ENCODE peak calls at places on chromosomes 5 and 9, in eight cellular contexts. One of them, this sample, is unnamed.

GRCh38 chr9:75918154-75918553 is 27.7 kb downstream of the PCSK5 start:
- DNase-seq in SK-N-SH: no peak
- DNase-seq in lung: no peak
- DNase-seq in SJSA1: no peak
- DNase-seq in heart right ventricle: no peak
- DNase-seq in GM23248: no peak
- DNase-seq in HCT116: peak; percentile 76
- DNase-seq in effector memory CD4-positive, alpha-beta T cell: no peak
- DNase-seq in this sample: no peak

GRCh38 chr9:131511880-131512279 is 9.2 kb downstream of the POMT1 start:
- DNase-seq in lung: no peak
- DNase-seq in heart right ventricle: no peak
- DNase-seq in SK-N-SH: no peak
- DNase-seq in effector memory CD4-positive, alpha-beta T cell: no peak
- DNase-seq in GM23248: no peak
- DNase-seq in HCT116: no peak
- DNase-seq in SJSA1: no peak
- DNase-seq in this sample: no peak

GRCh38 chr5:148910686-148911361 is 84.4 kb downstream of the ADRB2 start:
- DNase-seq in SK-N-SH: no peak
- DNase-seq in GM23248: peak; percentile 54
- DNase-seq in effector memory CD4-positive, alpha-beta T cell: no peak
- DNase-seq in lung: peak; percentile 58
- DNase-seq in HCT116: peak; percentile 38
- DNase-seq in heart right ventricle: no peak
- DNase-seq in SJSA1: peak; percentile 99
- DNase-seq in this sample: no peak

GRCh38 chr9:97315550-97315949 is 8.1 kb downstream of the CCDC180 start:
- DNase-seq in HCT116: no peak
- DNase-seq in effector memory CD4-positive, alpha-beta T cell: no peak
- DNase-seq in heart right ventricle: no peak
- DNase-seq in SK-N-SH: no peak
- DNase-seq in lung: no peak
- DNase-seq in GM23248: peak; percentile 81
- DNase-seq in SJSA1: no peak
- DNase-seq in this sample: peak; percentile 7

GRCh38 chr5:150587830-150588494 is 52.5 kb upstream of the SYNPO start:
- DNase-seq in heart right ventricle: no peak
- DNase-seq in SK-N-SH: no peak
- DNase-seq in effector memory CD4-positive, alpha-beta T cell: no peak
- DNase-seq in lung: no peak
- DNase-seq in SJSA1: no peak
- DNase-seq in HCT116: no peak
- DNase-seq in GM23248: peak; percentile 39
- DNase-seq in this sample: no peak

GRCh38 chr9:34513567-34514214 is 9.1 kb downstream of the ENHO start:
- DNase-seq in SK-N-SH: no peak
- DNase-seq in SJSA1: no peak
- DNase-seq in lung: no peak
- DNase-seq in effector memory CD4-positive, alpha-beta T cell: no peak
- DNase-seq in GM23248: peak; percentile 43
- DNase-seq in heart right ventricle: no peak
- DNase-seq in HCT116: no peak
- DNase-seq in this sample: peak; percentile 84

GRCh38 chr5:180910735-180911134 is 11.8 kb downstream of the BTNL8 start:
- DNase-seq in HCT116: no peak
- DNase-seq in effector memory CD4-positive, alpha-beta T cell: no peak
- DNase-seq in SJSA1: no peak
- DNase-seq in GM23248: peak; percentile 4
- DNase-seq in SK-N-SH: no peak
- DNase-seq in heart right ventricle: no peak
- DNase-seq in lung: no peak
- DNase-seq in this sample: no peak

GRCh38 chr5:82858453-82859043 is 218.6 kb downstream of the TMEM167A start:
- DNase-seq in lung: no peak
- DNase-seq in GM23248: no peak
- DNase-seq in heart right ventricle: no peak
- DNase-seq in HCT116: no peak
- DNase-seq in effector memory CD4-positive, alpha-beta T cell: no peak
- DNase-seq in SK-N-SH: no peak
- DNase-seq in SJSA1: no peak
- DNase-seq in this sample: no peak

GRCh38 chr9:112050544-112051475 is 124.3 kb downstream of the SUSD1 start:
- DNase-seq in SK-N-SH: no peak
- DNase-seq in GM23248: peak; percentile 90
- DNase-seq in heart right ventricle: peak; percentile 61
- DNase-seq in lung: no peak
- DNase-seq in effector memory CD4-positive, alpha-beta T cell: no peak
- DNase-seq in HCT116: no peak
- DNase-seq in SJSA1: peak; percentile 73
- DNase-seq in this sample: no peak

GRCh38 chr5:135016926-135017325 is 17.1 kb downstream of the PITX1 start:
- DNase-seq in SK-N-SH: no peak
- DNase-seq in lung: no peak
- DNase-seq in GM23248: no peak
- DNase-seq in heart right ventricle: no peak
- DNase-seq in effector memory CD4-positive, alpha-beta T cell: no peak
- DNase-seq in SJSA1: peak; percentile 42
- DNase-seq in HCT116: no peak
- DNase-seq in this sample: no peak

GRCh38 chr9:124206391-124206790 is 51.4 kb upstream of the NEK6 start:
- DNase-seq in SJSA1: no peak
- DNase-seq in effector memory CD4-positive, alpha-beta T cell: no peak
- DNase-seq in heart right ventricle: no peak
- DNase-seq in lung: no peak
- DNase-seq in HCT116: no peak
- DNase-seq in SK-N-SH: no peak
- DNase-seq in GM23248: no peak
- DNase-seq in this sample: no peak

DNA sequence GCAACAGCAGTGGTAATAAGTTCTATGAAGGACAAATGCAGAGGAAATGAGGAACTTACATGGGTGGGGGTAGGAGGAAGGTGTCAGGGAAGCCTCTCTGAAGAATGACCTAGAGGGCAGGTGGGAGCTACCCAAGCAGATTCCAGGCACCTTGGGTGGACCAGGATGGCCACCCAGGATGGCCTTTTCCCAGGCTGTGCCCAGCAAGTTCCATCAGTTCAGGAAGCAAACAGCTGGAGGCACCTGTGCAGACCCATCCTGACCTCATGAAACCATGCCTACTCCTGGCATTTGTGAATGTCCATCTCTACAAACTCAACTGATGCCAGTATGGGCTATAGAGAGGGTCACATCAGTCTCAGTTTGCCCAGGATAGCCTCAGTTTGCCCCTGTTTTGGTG is 6.6 kb upstream of the PHF2 start:
- DNase-seq in GM23248: no peak
- DNase-seq in heart right ventricle: no peak
- DNase-seq in SJSA1: no peak
- DNase-seq in HCT116: no peak
- DNase-seq in effector memory CD4-positive, alpha-beta T cell: no peak
- DNase-seq in SK-N-SH: no peak
- DNase-seq in lung: no peak
- DNase-seq in this sample: no peak
- H3K36me3 ChIP-seq in GM23248: peaks cover 7% of the 10 kb centered on the region
- H3K36me3 ChIP-seq in heart right ventricle: peaks cover 10% of the 10 kb centered on the region
- H3K36me3 ChIP-seq in SJSA1: peaks cover 14% of the 10 kb centered on the region
- H3K36me3 ChIP-seq in HCT116: no peaks in the 10 kb centered on the region
- H3K36me3 ChIP-seq in effector memory CD4-positive, alpha-beta T cell: no peaks in the 10 kb centered on the region
- H3K36me3 ChIP-seq in SK-N-SH: peaks cover 23% of the 10 kb centered on the region
- H3K36me3 ChIP-seq in lung: no peaks in the 10 kb centered on the region
- H3K36me3 ChIP-seq in this sample: no peaks in the 10 kb centered on the region

GRCh38 chr5:36160617-36161016 is 8.7 kb downstream of the SKP2 start:
- DNase-seq in GM23248: no peak
- DNase-seq in lung: no peak
- DNase-seq in SK-N-SH: no peak
- DNase-seq in SJSA1: no peak
- DNase-seq in effector memory CD4-positive, alpha-beta T cell: no peak
- DNase-seq in heart right ventricle: no peak
- DNase-seq in HCT116: no peak
- DNase-seq in this sample: no peak

GRCh38 chr5:36161317-36161716 is 9.4 kb downstream of the SKP2 start:
- DNase-seq in HCT116: no peak
- DNase-seq in heart right ventricle: no peak
- DNase-seq in SJSA1: no peak
- DNase-seq in effector memory CD4-positive, alpha-beta T cell: no peak
- DNase-seq in lung: no peak
- DNase-seq in GM23248: no peak
- DNase-seq in SK-N-SH: no peak
- DNase-seq in this sample: no peak

GRCh38 chr5:36158144-36158543 is 6.2 kb downstream of the SKP2 start:
- DNase-seq in heart right ventricle: no peak
- DNase-seq in GM23248: peak; percentile 34
- DNase-seq in effector memory CD4-positive, alpha-beta T cell: no peak
- DNase-seq in lung: no peak
- DNase-seq in SK-N-SH: peak; percentile 76
- DNase-seq in HCT116: no peak
- DNase-seq in SJSA1: no peak
- DNase-seq in this sample: no peak

GRCh38 chr5:36164461-36164860 is 12.6 kb downstream of the SKP2 start:
- DNase-seq in SJSA1: no peak
- DNase-seq in GM23248: no peak
- DNase-seq in HCT116: no peak
- DNase-seq in SK-N-SH: no peak
- DNase-seq in effector memory CD4-positive, alpha-beta T cell: no peak
- DNase-seq in lung: no peak
- DNase-seq in heart right ventricle: no peak
- DNase-seq in this sample: no peak

DNA sequence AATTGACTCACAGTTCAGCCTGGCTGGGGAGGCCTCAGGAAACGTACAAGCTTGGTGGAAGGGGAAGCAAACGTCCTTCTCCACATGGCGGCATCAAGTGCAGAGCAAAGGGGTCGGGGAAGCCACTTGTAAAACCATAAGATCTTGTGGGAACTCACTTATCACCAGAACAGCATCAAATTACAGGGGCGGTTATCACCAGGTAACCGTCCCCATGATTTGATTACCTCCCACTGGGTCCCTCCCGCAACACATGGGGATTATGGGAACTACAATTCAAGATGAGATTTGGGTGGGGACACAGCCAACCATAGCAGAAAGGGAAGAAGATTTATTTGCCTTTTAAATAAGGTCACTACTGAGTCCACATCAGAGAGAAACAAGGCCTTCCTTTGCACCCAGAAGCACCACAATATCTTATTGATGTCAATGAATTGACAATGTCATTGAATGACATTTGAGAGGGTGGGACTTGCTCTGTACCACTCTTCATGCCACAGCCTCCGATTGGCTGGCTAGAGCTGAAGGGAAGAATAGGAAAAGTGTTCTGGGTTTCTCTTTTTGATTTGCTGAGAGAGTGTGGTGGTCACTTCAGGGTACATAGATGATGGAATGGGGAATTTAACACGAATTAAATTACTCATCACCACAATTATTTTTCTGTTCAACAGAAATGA is 11.0 kb downstream of the SKP2 start:
- DNase-seq in GM23248: no peak
- DNase-seq in HCT116: no peak
- DNase-seq in SJSA1: no peak
- DNase-seq in effector memory CD4-positive, alpha-beta T cell: no peak
- DNase-seq in SK-N-SH: no peak
- DNase-seq in heart right ventricle: no peak
- DNase-seq in lung: no peak
- DNase-seq in this sample: no peak
- H3K36me3 ChIP-seq in GM23248: peaks cover 54% of the 10 kb centered on the region
- H3K36me3 ChIP-seq in HCT116: peaks cover 32% of the 10 kb centered on the region
- H3K36me3 ChIP-seq in SJSA1: peaks cover 98% of the 10 kb centered on the region
- H3K36me3 ChIP-seq in effector memory CD4-positive, alpha-beta T cell: peaks cover 30% of the 10 kb centered on the region
- H3K36me3 ChIP-seq in SK-N-SH: peaks cover 44% of the 10 kb centered on the region
- H3K36me3 ChIP-seq in heart right ventricle: peaks cover 98% of the 10 kb centered on the region
- H3K36me3 ChIP-seq in lung: peaks cover 28% of the 10 kb centered on the region
- H3K36me3 ChIP-seq in this sample: peaks cover 24% of the 10 kb centered on the region

GRCh38 chr9:119773823-119774222 is 404.6 kb upstream of the BRINP1 start:
- DNase-seq in SJSA1: no peak
- DNase-seq in lung: no peak
- DNase-seq in HCT116: no peak
- DNase-seq in GM23248: no peak
- DNase-seq in SK-N-SH: no peak
- DNase-seq in heart right ventricle: no peak
- DNase-seq in effector memory CD4-positive, alpha-beta T cell: no peak
- DNase-seq in this sample: no peak
- H3K36me3 ChIP-seq in SJSA1: no peaks in the 10 kb centered on the region
- H3K36me3 ChIP-seq in lung: no peaks in the 10 kb centered on the region
- H3K36me3 ChIP-seq in HCT116: no peaks in the 10 kb centered on the region
- H3K36me3 ChIP-seq in GM23248: no peaks in the 10 kb centered on the region
- H3K36me3 ChIP-seq in SK-N-SH: no peaks in the 10 kb centered on the region
- H3K36me3 ChIP-seq in heart right ventricle: no peaks in the 10 kb centered on the region
- H3K36me3 ChIP-seq in effector memory CD4-positive, alpha-beta T cell: no peaks in the 10 kb centered on the region
- H3K36me3 ChIP-seq in this sample: no peaks in the 10 kb centered on the region

GRCh38 chr9:95667789-95668188 is 151.0 kb upstream of the PTCH1 start:
- DNase-seq in lung: no peak
- DNase-seq in SJSA1: no peak
- DNase-seq in SK-N-SH: no peak
- DNase-seq in heart right ventricle: no peak
- DNase-seq in GM23248: no peak
- DNase-seq in HCT116: no peak
- DNase-seq in effector memory CD4-positive, alpha-beta T cell: no peak
- DNase-seq in this sample: no peak

GRCh38 chr9:95670122-95670521 is 153.4 kb upstream of the PTCH1 start:
- DNase-seq in lung: no peak
- DNase-seq in GM23248: no peak
- DNase-seq in SJSA1: no peak
- DNase-seq in heart right ventricle: no peak
- DNase-seq in HCT116: no peak
- DNase-seq in effector memory CD4-positive, alpha-beta T cell: no peak
- DNase-seq in SK-N-SH: peak; percentile 57
- DNase-seq in this sample: peak; percentile 38

GRCh38 chr9:95669253-95669652 is 152.5 kb upstream of the PTCH1 start:
- DNase-seq in SJSA1: no peak
- DNase-seq in effector memory CD4-positive, alpha-beta T cell: no peak
- DNase-seq in SK-N-SH: no peak
- DNase-seq in heart right ventricle: no peak
- DNase-seq in HCT116: no peak
- DNase-seq in GM23248: no peak
- DNase-seq in lung: no peak
- DNase-seq in this sample: peak; percentile 60

GRCh38 chr9:95666785-95667155 is 150.0 kb upstream of the PTCH1 start:
- DNase-seq in GM23248: no peak
- DNase-seq in SK-N-SH: no peak
- DNase-seq in effector memory CD4-positive, alpha-beta T cell: no peak
- DNase-seq in lung: no peak
- DNase-seq in SJSA1: no peak
- DNase-seq in HCT116: no peak
- DNase-seq in heart right ventricle: no peak
- DNase-seq in this sample: peak; percentile 41

DNA sequence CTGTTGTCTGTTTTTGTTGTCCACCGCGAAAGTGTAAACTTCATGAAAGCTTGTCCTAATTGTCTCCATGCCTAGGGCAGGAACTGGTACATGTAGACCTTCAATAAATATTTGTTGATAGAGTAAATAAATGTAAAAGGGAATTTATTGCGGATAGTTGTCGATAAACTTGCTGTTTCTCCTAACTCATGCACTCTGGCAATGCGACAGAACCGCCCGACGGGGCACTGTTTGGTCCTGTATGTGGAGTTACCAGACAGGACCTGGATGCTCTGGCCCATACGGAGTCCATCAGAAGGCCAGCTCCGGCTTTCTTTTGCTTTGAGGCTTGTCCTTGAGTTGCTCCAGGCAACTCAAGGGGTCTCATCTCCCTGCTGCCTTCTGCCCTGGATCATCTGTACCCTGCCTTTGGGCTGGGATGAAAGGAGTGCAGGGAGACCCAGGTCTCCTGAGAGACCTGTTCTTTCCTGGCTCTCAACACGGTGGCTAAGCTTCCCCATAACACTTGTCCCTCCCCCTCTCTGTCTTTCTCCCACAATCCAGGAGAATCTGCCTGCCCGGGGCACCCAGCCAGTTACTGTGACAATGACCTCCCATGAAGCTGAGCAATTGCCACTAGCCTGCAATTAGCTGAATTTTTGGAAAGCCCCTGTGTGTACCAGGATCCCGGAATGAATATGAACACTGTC is 149.5 kb upstream of the PTCH1 start:
- DNase-seq in lung: no peak
- DNase-seq in SK-N-SH: no peak
- DNase-seq in effector memory CD4-positive, alpha-beta T cell: no peak
- DNase-seq in GM23248: no peak
- DNase-seq in SJSA1: peak; percentile 81
- DNase-seq in HCT116: no peak
- DNase-seq in heart right ventricle: no peak
- DNase-seq in this sample: peak; percentile 39
- H3K36me3 ChIP-seq in lung: no peaks in the 10 kb centered on the region
- H3K36me3 ChIP-seq in SK-N-SH: no peaks in the 10 kb centered on the region
- H3K36me3 ChIP-seq in effector memory CD4-positive, alpha-beta T cell: no peaks in the 10 kb centered on the region
- H3K36me3 ChIP-seq in GM23248: no peaks in the 10 kb centered on the region
- H3K36me3 ChIP-seq in SJSA1: no peaks in the 10 kb centered on the region
- H3K36me3 ChIP-seq in HCT116: no peaks in the 10 kb centered on the region
- H3K36me3 ChIP-seq in heart right ventricle: no peaks in the 10 kb centered on the region
- H3K36me3 ChIP-seq in this sample: no peaks in the 10 kb centered on the region